ENCODE peak calls at places on chromosomes 13 and 19, in eight cellular contexts. Y is effector memory CD4-positive, alpha-beta T cell; M is transverse colon; A is aorta; F is H1; L is adrenal gland; C is MM.1S; H is OCI-LY7. E is an unnamed sample.

GRCh38 chr19:46015961-46016425 is 6.9 kb downstream of the PGLYRP1 start:
- DNase-seq in Y (peak; percentile 24), M (no peak), A (no peak), F (peak; percentile 64), L (no peak), C (peak; percentile 27), H (no peak), E (no peak)

GRCh38 chr13:28755546-28755870 is 36.7 kb upstream of the SLC46A3 start:
- DNase-seq in Y (no peak), M (no peak), A (no peak), F (no peak), L (no peak), C (no peak), H (no peak), E (no peak)

GRCh38 chr13:102440259-102440936 is 38.5 kb upstream of the FGF14 start:
- DNase-seq in Y (no peak), M (peak; percentile 42), A (no peak), F (no peak), L (no peak), C (peak; percentile 16), H (peak; percentile 51), E (no peak)

GRCh38 chr13:109154546-109154945 is 525.1 kb downstream of the MYO16 start:
- DNase-seq in Y (no peak), M (no peak), A (no peak), F (no peak), L (no peak), C (no peak), H (no peak), E (no peak)

GRCh38 chr19:18091217-18091608 is 4.5 kb upstream of the IL12RB1 start:
- DNase-seq in Y (peak; percentile 78), M (peak; percentile 78), A (no peak), F (no peak), L (peak; percentile 42), C (no peak), H (peak; percentile 83), E (no peak)

GRCh38 chr19:35098413-35099049 is 17.1 kb upstream of the FXYD3 start:
- DNase-seq in Y (no peak), M (no peak), A (no peak), F (no peak), L (no peak), C (no peak), H (no peak), E (no peak)

GRCh38 chr19:7847664-7848063 is 17.6 kb downstream of the EVI5L start:
- DNase-seq in Y (no peak), M (no peak), A (no peak), F (no peak), L (no peak), C (no peak), H (no peak), E (no peak)

GRCh38 chr13:23899555-23899954 is 2.3 kb upstream of the C1QTNF9B start:
- DNase-seq in Y (no peak), M (no peak), A (no peak), F (no peak), L (peak; percentile 41), C (peak; percentile 17), H (peak; percentile 33), E (no peak)

GRCh38 chr13:42836930-42837329 is 55.5 kb downstream of the FAM216B start:
- DNase-seq in Y (no peak), M (peak; percentile 12), A (no peak), F (no peak), L (peak; percentile 13), C (no peak), H (no peak), E (no peak)

GRCh38 chr13:36787181-36787580 is 31.8 kb upstream of the RFXAP start:
- DNase-seq in Y (no peak), M (no peak), A (no peak), F (no peak), L (no peak), C (no peak), H (no peak), E (no peak)

GRCh38 chr19:41619018-41619571 is 7.8 kb downstream of the CEACAM4 start:
- DNase-seq in Y (no peak), M (no peak), A (no peak), F (no peak), L (no peak), C (no peak), H (no peak), E (peak; percentile 69)
- H3K4me1 ChIP-seq in Y (no peaks in the 10 kb centered on the region), M (no peaks in the 10 kb centered on the region), A (no peaks in the 10 kb centered on the region), F (no peaks in the 10 kb centered on the region), L (no peaks in the 10 kb centered on the region), C (no peaks in the 10 kb centered on the region), H (no peaks in the 10 kb centered on the region), E (no peaks in the 10 kb centered on the region)

DNA sequence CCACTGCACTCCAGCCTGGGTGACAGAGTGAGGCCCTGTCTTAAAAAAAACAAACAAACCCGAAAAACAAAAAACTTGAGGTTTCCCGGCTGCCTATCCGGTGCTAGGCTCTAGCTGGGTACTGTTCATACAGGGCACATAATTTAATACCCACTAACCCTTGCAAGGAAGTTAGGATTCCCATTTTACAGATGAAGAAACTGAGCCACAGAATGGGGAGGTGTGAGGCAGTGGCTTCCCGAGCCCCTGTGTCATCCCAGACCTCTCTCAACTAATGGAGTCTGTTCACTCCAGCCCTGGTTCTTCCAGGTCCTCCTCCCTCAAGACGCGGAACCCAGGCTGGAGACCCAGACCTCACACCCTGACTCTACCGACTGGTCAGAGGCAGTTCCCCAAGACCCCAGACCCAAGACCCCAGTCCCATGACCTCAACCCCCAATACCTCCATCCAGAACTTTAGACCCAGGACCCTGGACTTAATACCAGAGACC is 576 bp downstream of the APBA3 start:
- DNase-seq in Y (no peak), M (no peak), A (no peak), F (no peak), L (no peak), C (peak; percentile 18), H (peak; percentile 2), E (peak; percentile 90)
- H3K27ac ChIP-seq in Y (peak overlapping the region; percentile 99), M (peak overlapping the region; percentile 95), A (peak overlapping the region; percentile 56), F (peak overlapping the region; percentile 64), L (peak overlapping the region; percentile 98), C (peak overlapping the region; percentile 15), H (peak overlapping the region; percentile 26), E (peak overlapping the region; percentile 92)

GRCh38 chr19:41898235-41898634 is 15.3 kb downstream of the ARHGEF1 start:
- DNase-seq in Y (no peak), M (no peak), A (no peak), F (no peak), L (no peak), C (no peak), H (no peak), E (no peak)
- H3K4me1 ChIP-seq in Y (peaks cover 13% of the 10 kb centered on the region), M (no peaks in the 10 kb centered on the region), A (no peaks in the 10 kb centered on the region), F (peaks cover 3% of the 10 kb centered on the region), L (no peaks in the 10 kb centered on the region), C (no peaks in the 10 kb centered on the region), H (peaks cover 22% of the 10 kb centered on the region), E (no peaks in the 10 kb centered on the region)

DNA sequence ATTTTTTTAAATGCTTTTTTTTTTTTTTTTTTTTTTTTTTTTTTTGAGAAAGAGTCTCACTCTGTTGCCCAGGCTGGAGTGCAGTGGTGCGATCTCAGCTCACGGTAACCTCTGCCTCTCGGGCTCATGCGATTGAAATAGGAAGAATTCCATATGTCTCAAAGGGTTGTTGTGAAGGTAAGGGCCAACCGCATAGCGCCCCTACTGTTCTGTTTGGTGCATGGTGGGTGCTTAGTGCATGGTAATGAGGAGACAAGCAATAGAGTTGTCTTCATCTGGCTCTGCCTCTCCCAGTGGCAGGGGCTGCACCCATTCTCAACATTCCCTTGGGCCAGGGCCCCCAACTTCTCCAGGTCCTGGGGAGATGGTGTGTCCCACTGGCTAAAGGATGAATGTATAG is 68.7 kb downstream of the RASL11A start:
- DNase-seq in Y (no peak), M (peak; percentile 44), A (no peak), F (peak; percentile 77), L (no peak), C (peak; percentile 45), H (peak; percentile 78), E (no peak)
- H3K27ac ChIP-seq in Y (no peak overlapping the region), M (no peak overlapping the region), A (no peak overlapping the region), F (no peak overlapping the region), L (no peak overlapping the region), C (no peak overlapping the region), H (no peak overlapping the region), E (no peak overlapping the region)

DNA sequence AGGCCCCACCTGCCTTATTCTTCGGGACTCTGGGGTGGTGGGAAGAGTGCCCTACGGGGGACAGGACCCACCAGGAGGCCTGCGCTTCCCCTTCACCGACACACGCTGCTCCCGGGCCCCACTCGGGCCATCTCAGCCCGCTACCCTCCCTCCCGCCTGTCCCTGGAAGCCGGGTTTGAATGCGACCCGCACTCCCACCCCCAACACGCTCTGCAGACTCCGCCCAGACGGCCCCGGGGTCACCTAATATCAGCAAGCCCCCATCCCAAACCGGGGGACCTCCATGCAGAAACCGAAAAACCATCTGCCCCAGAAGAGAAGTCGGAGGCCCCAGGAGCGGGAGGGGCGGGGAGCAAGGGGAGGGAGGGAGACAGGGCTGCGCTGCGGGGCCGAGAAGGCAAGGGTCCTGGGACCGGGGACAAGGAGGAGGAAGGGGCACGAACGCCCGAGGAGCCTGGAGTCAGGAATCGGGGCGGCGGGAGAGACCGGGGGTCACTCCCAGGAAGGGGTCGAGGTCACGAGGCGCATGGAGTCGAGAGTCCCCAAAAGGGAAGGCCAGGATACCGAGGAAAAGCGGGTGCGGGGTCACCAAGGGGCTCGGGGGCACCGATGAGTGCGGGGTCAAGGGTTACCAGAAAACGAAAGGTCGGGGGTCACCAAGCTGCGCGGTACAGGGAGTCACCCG is 766 bp downstream of the SBNO2 start:
- DNase-seq in Y (no peak), M (no peak), A (peak; percentile 83), F (no peak), L (peak; percentile 54), C (peak; percentile 22), H (peak; percentile 19), E (no peak)
- H3K4me1 ChIP-seq in Y (peaks cover 17% of the 10 kb centered on the region), M (peaks cover 39% of the 10 kb centered on the region), A (no peaks in the 10 kb centered on the region), F (peaks cover 24% of the 10 kb centered on the region), L (peaks cover 39% of the 10 kb centered on the region), C (no peaks in the 10 kb centered on the region), H (peaks cover 15% of the 10 kb centered on the region), E (peaks cover 72% of the 10 kb centered on the region)

DNA sequence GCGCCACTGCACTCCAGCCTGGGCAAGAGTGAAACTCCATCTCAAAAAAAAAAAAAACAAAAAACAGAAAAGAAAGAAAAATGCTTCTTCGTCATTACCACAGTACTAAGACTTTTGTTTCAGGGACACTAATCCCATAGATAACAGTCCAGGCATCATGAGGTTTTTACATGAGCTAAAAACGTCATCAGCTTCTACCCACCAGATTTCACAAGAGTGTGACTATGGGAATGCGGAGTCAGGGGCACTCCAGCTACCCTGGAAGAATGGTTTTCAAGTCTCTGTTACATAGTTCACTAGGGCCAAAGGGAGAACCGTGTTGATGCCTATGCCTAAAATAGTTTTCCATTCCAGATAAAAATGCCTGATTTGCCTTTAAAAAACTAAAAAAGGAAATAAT is 33.2 kb downstream of the RAB20 start:
- DNase-seq in Y (no peak), M (no peak), A (no peak), F (no peak), L (no peak), C (no peak), H (no peak), E (no peak)
- H3K27ac ChIP-seq in Y (no peak overlapping the region), M (peak overlapping the region; percentile 84), A (peak overlapping the region; percentile 92), F (no peak overlapping the region), L (peak overlapping the region; percentile 84), C (no peak overlapping the region), H (no peak overlapping the region), E (no peak overlapping the region)

E was measured in vagina.